ENCODE peak calls at places on chromosomes 5 and 9, in six cellular contexts. One of them, this sample, is unnamed.

GRCh38 chr9:78806492-78807160 is 509.7 kb downstream of the PSAT1 start:
- DNase-seq in GM12878: no peak
- DNase-seq in H1: no peak
- DNase-seq in K562: no peak
- DNase-seq in HepG2: no peak
- DNase-seq in GM12891: no peak
- DNase-seq in this sample: no peak

GRCh38 chr5:150270546-150271295 is 18.9 kb downstream of the CAMK2A start:
- DNase-seq in H1: no peak
- DNase-seq in K562: no peak
- DNase-seq in GM12891: no peak
- DNase-seq in GM12878: no peak
- DNase-seq in HepG2: peak
- DNase-seq in this sample: no peak

GRCh38 chr5:36440300-36440699 is 138.6 kb upstream of the RANBP3L start:
- DNase-seq in K562: no peak
- DNase-seq in HepG2: no peak
- DNase-seq in H1: no peak
- DNase-seq in GM12891: no peak
- DNase-seq in GM12878: no peak
- DNase-seq in this sample: no peak

GRCh38 chr5:93294184-93294583 is 286.8 kb downstream of the NR2F1-AS1 start:
- DNase-seq in HepG2: no peak
- DNase-seq in H1: no peak
- DNase-seq in GM12878: no peak
- DNase-seq in K562: no peak
- DNase-seq in GM12891: no peak
- DNase-seq in this sample: no peak

GRCh38 chr5:106545325-106545724 is 1125.4 kb downstream of the EFNA5 start:
- DNase-seq in K562: no peak
- DNase-seq in GM12878: no peak
- DNase-seq in HepG2: no peak
- DNase-seq in GM12891: no peak
- DNase-seq in H1: no peak
- DNase-seq in this sample: no peak

GRCh38 chr5:178818094-178818493 is 41.7 kb upstream of the ZNF354B start:
- DNase-seq in GM12891: no peak
- DNase-seq in GM12878: no peak
- DNase-seq in HepG2: no peak
- DNase-seq in H1: no peak
- DNase-seq in K562: no peak
- DNase-seq in this sample: no peak

GRCh38 chr5:98940586-98940985 is 11.8 kb upstream of the CHD1 start:
- DNase-seq in GM12878: no peak
- DNase-seq in GM12891: no peak
- DNase-seq in HepG2: no peak
- DNase-seq in H1: no peak
- DNase-seq in K562: no peak
- DNase-seq in this sample: no peak

GRCh38 chr5:79640571-79641055 is 28.4 kb downstream of the TENT2 start:
- DNase-seq in K562: no peak
- DNase-seq in H1: no peak
- DNase-seq in GM12891: no peak
- DNase-seq in HepG2: no peak
- DNase-seq in GM12878: no peak
- DNase-seq in this sample: no peak

DNA sequence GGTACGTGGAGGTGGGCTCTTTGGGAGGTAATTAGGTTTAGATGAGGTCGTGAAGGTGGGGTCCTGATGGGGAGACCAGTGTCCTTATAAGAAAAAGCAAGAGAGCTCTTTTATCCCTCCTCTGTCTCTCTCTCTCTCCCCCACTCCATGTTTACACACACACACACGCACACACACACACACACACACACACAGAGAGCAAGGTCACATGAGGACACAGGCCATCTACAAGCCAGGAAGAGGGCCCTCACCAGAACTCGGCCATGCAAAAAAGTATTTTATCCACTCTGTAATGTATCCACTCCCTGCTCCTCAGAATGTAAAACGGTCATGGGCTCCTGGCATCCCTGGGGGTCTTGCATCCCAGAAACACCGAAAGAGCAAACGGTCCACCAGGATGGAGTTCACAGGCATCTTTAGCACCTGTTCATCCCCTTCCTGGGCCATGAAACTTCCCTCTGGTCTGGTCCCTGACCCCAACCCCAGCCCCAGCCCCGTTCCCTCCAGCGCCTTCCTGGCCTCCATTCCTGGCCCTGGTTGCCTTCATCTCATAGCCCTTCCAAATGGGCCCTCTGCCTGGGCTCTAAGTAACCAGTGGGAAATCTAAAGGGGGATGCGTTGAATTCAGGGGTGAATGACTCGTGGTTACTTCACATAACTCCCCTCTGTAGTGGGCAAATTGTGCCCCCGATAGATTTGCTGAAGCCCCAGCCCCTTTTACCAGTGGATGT is 88.8 kb downstream of the NSUN2 start:
- DNase-seq in GM12891: no peak
- DNase-seq in HepG2: no peak
- DNase-seq in GM12878: no peak
- DNase-seq in H1: no peak
- DNase-seq in K562: no peak
- DNase-seq in this sample: no peak
- TF ChIP-seq POLR2A in GM12891: no peak
- TF ChIP-seq POLR2A in HepG2: no peak
- TF ChIP-seq POLR2A in GM12878: no peak
- TF ChIP-seq POLR2A in H1: no peak
- TF ChIP-seq POLR2A in K562: no peak
- TF ChIP-seq POLR2A in this sample: no peak

DNA sequence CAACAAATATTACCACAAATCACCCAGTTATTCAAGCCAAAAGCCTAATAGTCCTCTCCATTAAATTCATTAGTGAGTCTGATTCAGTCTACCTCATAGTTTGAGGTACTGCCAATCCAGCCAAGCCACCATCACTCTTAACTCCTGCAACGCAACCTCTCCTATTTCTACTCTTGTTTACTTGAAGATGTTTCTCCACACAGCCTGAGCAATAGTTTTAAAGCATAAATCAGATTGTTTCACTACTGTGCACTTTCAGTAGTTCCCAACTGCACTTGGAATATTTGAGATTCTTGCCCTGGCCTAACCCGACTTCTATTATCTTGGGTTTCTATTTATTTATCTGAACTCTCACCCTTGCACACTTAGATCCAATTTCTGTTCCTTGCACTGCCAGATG is 85.5 kb downstream of the YIPF5 start:
- DNase-seq in HepG2: no peak
- DNase-seq in H1: no peak
- DNase-seq in K562: no peak
- DNase-seq in GM12878: no peak
- DNase-seq in GM12891: no peak
- DNase-seq in this sample: no peak
- TF ChIP-seq POLR2AphosphoS5 in HepG2: no peak
- TF ChIP-seq POLR2AphosphoS5 in H1: no peak
- TF ChIP-seq POLR2AphosphoS5 in K562: no peak
- TF ChIP-seq POLR2AphosphoS5 in GM12878: no peak
- TF ChIP-seq POLR2AphosphoS5 in GM12891: no peak
- TF ChIP-seq POLR2AphosphoS5 in this sample: no peak

GRCh38 chr5:133269707-133270106 is 217.9 kb downstream of the HSPA4 start:
- DNase-seq in GM12878: no peak
- DNase-seq in GM12891: no peak
- DNase-seq in HepG2: no peak
- DNase-seq in K562: no peak
- DNase-seq in H1: no peak
- DNase-seq in this sample: no peak

GRCh38 chr5:133266966-133267365 is 215.2 kb downstream of the HSPA4 start:
- DNase-seq in GM12878: no peak
- DNase-seq in H1: no peak
- DNase-seq in K562: no peak
- DNase-seq in GM12891: no peak
- DNase-seq in HepG2: no peak
- DNase-seq in this sample: no peak

GRCh38 chr5:133267601-133268000 is 215.8 kb downstream of the HSPA4 start:
- DNase-seq in GM12878: no peak
- DNase-seq in H1: no peak
- DNase-seq in K562: no peak
- DNase-seq in GM12891: no peak
- DNase-seq in HepG2: no peak
- DNase-seq in this sample: no peak

GRCh38 chr5:133265257-133265656 is 213.4 kb downstream of the HSPA4 start:
- DNase-seq in HepG2: no peak
- DNase-seq in GM12891: no peak
- DNase-seq in K562: no peak
- DNase-seq in GM12878: no peak
- DNase-seq in H1: no peak
- DNase-seq in this sample: no peak

DNA sequence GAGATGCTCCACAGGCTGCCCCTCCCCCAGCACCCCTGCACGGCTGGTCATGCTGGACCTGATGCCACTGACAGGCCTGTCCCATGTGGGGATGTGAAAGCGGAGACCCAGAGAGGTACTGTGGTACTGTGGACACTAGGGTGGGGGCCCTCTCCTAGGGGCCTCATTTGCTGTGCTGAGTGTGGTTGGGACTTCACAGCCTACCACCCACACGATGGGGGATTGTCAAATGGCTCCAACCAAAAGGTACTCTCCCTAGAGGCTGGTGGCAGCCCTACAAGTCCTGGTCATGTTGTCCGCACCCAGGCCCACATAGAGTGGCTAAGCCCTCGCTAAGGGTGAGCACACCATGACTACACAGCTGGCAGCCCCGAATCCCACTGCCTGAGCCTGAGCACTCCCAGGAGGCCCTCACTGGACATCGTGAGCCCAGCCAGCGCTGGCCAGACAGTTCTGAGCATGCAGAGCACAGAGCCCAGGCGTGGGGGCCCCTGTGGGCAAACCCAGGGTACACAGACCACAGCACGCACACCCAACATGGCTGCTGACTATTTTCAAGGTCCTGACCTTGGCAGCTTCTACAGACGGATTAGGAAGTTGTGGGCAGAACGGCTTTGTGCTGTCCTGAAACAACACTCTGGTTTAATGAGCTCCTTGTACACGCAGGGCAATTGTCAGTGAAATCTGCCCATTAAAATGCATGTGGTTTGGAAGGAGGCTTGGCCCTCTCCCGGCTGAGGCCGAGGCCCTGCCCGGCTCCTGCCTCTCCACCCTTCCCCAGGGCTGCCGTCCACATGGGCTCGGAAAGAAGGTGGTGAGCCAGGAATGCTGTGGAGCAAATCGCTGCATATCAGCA is 214.1 kb downstream of the HSPA4 start:
- DNase-seq in HepG2: peak
- DNase-seq in K562: no peak
- DNase-seq in H1: no peak
- DNase-seq in GM12891: no peak
- DNase-seq in GM12878: no peak
- DNase-seq in this sample: no peak
- TF ChIP-seq TAF1 in HepG2: peak
- TF ChIP-seq TAF1 in K562: no peak
- TF ChIP-seq TAF1 in H1: no peak
- TF ChIP-seq TAF1 in GM12891: no peak
- TF ChIP-seq TAF1 in GM12878: no peak
- TF ChIP-seq TAF1 in this sample: no peak

GRCh38 chr5:6450235-6450860 is 1.7 kb downstream of the UBE2QL1 start:
- DNase-seq in H1: no peak
- DNase-seq in K562: no peak
- DNase-seq in GM12878: no peak
- DNase-seq in HepG2: no peak
- DNase-seq in GM12891: no peak
- DNase-seq in this sample: no peak

GRCh38 chr5:6449465-6450158 is 953 bp downstream of the UBE2QL1 start:
- DNase-seq in HepG2: no peak
- DNase-seq in K562: no peak
- DNase-seq in GM12891: no peak
- DNase-seq in H1: no peak
- DNase-seq in GM12878: no peak
- DNase-seq in this sample: no peak

GRCh38 chr5:6448141-6448491 is 543 bp upstream of the UBE2QL1 start:
- DNase-seq in H1: no peak
- DNase-seq in K562: no peak
- DNase-seq in GM12891: no peak
- DNase-seq in GM12878: no peak
- DNase-seq in HepG2: no peak
- DNase-seq in this sample: no peak

GRCh38 chr5:6447384-6448140 is 1.1 kb upstream of the UBE2QL1 start:
- DNase-seq in H1: no peak
- DNase-seq in HepG2: no peak
- DNase-seq in GM12891: no peak
- DNase-seq in K562: no peak
- DNase-seq in GM12878: no peak
- DNase-seq in this sample: no peak

GRCh38 chr5:6448622-6449464 is at the start of gene UBE2QL1:
- DNase-seq in HepG2: no peak
- DNase-seq in GM12891: peak
- DNase-seq in H1: peak
- DNase-seq in K562: no peak
- DNase-seq in GM12878: no peak
- DNase-seq in this sample: peak
- TF ChIP-seq POLR2A in HepG2: no peak
- TF ChIP-seq POLR2A in GM12891: no peak
- TF ChIP-seq POLR2A in H1: no peak
- TF ChIP-seq POLR2A in K562: no peak
- TF ChIP-seq POLR2A in GM12878: no peak
- TF ChIP-seq POLR2A in this sample: no peak